ENCODE peak calls at places on chromosomes 2 and 18, in five cellular contexts. Z is upper lobe of left lung, V is HS-5, S is left lobe of liver, K is A549. M is an unnamed sample.
A peak's percentile ranks its signal among the peaks of the same experiment; 100 is the strongest.

GRCh38 chr2:207513577-207514257 is 16.0 kb upstream of the CREB1 start:
- DNase-seq in V (peak; percentile 99), K (no peak), S (no peak), Z (no peak), M (no peak)

GRCh38 chr2:25305809-25306208 is 35.9 kb downstream of the DNMT3A start:
- DNase-seq in Z (no peak), S (no peak), V (no peak), K (no peak), M (no peak)

GRCh38 chr2:42792583-42793313 is at the start of gene HAAO:
- DNase-seq in V (no peak), K (no peak), S (peak; percentile 95), Z (peak; percentile 39), M (peak; percentile 57)

GRCh38 chr2:120520929-120521912 is 175.3 kb downstream of the INHBB start:
- DNase-seq in S (peak; percentile 68), V (no peak), K (peak; percentile 40), Z (peak; percentile 58), M (no peak)

GRCh38 chr2:226760412-226761194 is 39.0 kb downstream of the IRS1 start:
- DNase-seq in S (peak; percentile 67), V (peak; percentile 94), K (peak; percentile 3), Z (no peak), M (no peak)

GRCh38 chr2:136394136-136395060 is 276.4 kb upstream of the CXCR4 start:
- DNase-seq in K (no peak), V (no peak), S (no peak), Z (no peak), M (no peak)

GRCh38 chr2:109333414-109334194 is 204.6 kb downstream of the SH3RF3 start:
- DNase-seq in S (no peak), K (peak; percentile 9), Z (no peak), V (no peak), M (no peak)

GRCh38 chr18:9952633-9953416 is 39.0 kb downstream of the VAPA start:
- DNase-seq in V (no peak), S (no peak), K (no peak), Z (no peak), M (no peak)

GRCh38 chr2:172999641-173000387 is 75.8 kb upstream of the MAP3K20 start:
- DNase-seq in Z (no peak), V (no peak), S (no peak), K (no peak), M (no peak)

GRCh38 chr18:14945984-14946383 is 198.0 kb downstream of the ANKRD30B start:
- DNase-seq in S (no peak), Z (no peak), K (no peak), V (no peak), M (no peak)

GRCh38 chr2:61855178-61855523 is 1.3 kb upstream of the FAM161A start:
- DNase-seq in V (no peak), S (peak; percentile 52), Z (peak; percentile 24), K (no peak), M (no peak)

GRCh38 chr2:184006998-184007397 is 591.3 kb upstream of the ZNF804A start:
- DNase-seq in V (no peak), Z (peak; percentile 24), K (no peak), S (no peak), M (no peak)

GRCh38 chr18:62505669-62506494 is 16.9 kb upstream of the ZCCHC2 start:
- DNase-seq in Z (no peak), V (no peak), S (no peak), K (no peak), M (no peak)

GRCh38 chr2:42030196-42030759 is 17.5 kb upstream of the PKDCC start:
- DNase-seq in K (no peak), Z (no peak), S (no peak), V (no peak), M (no peak)

GRCh38 chr18:892316-892715 is 12.4 kb upstream of the ADCYAP1 start:
- DNase-seq in K (no peak), Z (no peak), S (no peak), V (no peak), M (no peak)

GRCh38 chr2:215711484-215712034 is 275.7 kb upstream of the FN1 start:
- DNase-seq in S (no peak), V (peak; percentile 90), Z (no peak), K (no peak), M (no peak)

GRCh38 chr18:21444465-21445023 is 156.0 kb downstream of the ESCO1 start:
- DNase-seq in V (peak; percentile 25), K (peak; percentile 32), Z (no peak), S (no peak), M (no peak)

GRCh38 chr18:45384137-45384998 is 230.9 kb upstream of the SLC14A2 start:
- DNase-seq in S (peak; percentile 58), Z (peak; percentile 26), K (peak; percentile 9), V (peak; percentile 6), M (peak; percentile 59)

GRCh38 chr18:26190506-26190905 is 35.7 kb upstream of the TAF4B start:
- DNase-seq in K (no peak), Z (no peak), S (no peak), V (no peak), M (no peak)

GRCh38 chr2:101737478-101738240 is 40.2 kb downstream of the MAP4K4 start:
- DNase-seq in V (no peak), S (no peak), Z (no peak), K (peak; percentile 39), M (no peak)

GRCh38 chr2:12169060-12169406 is 422.6 kb downstream of the LPIN1 start:
- DNase-seq in V (no peak), S (no peak), Z (peak; percentile 41), K (no peak), M (peak; percentile 62)

M was measured in uterus.